ENCODE peak calls at places on chromosomes 2 and 18, in five cellular contexts. One of them, this sample, is unnamed.

GRCh38 chr2:46818141-46818552 is 97.5 kb downstream of the MCFD2 start:
- DNase-seq in cardiac muscle cell: peak
- DNase-seq in psoas muscle: peak
- DNase-seq in PC-3: no peak
- DNase-seq in GM13976: no peak
- DNase-seq in this sample: no peak

GRCh38 chr18:75336767-75337166 is 90.7 kb downstream of the SMIM21 start:
- DNase-seq in cardiac muscle cell: no peak
- DNase-seq in psoas muscle: no peak
- DNase-seq in PC-3: no peak
- DNase-seq in GM13976: no peak
- DNase-seq in this sample: no peak

GRCh38 chr18:60090170-60090569 is 190.4 kb downstream of the PMAIP1 start:
- DNase-seq in cardiac muscle cell: peak
- DNase-seq in psoas muscle: no peak
- DNase-seq in PC-3: peak
- DNase-seq in GM13976: peak
- DNase-seq in this sample: no peak

GRCh38 chr18:28132084-28132483 is 44.8 kb downstream of the CDH2 start:
- DNase-seq in cardiac muscle cell: no peak
- DNase-seq in psoas muscle: no peak
- DNase-seq in PC-3: no peak
- DNase-seq in GM13976: no peak
- DNase-seq in this sample: no peak

GRCh38 chr18:58993260-58993659 is 128.6 kb downstream of the ZNF532 start:
- DNase-seq in cardiac muscle cell: no peak
- DNase-seq in psoas muscle: no peak
- DNase-seq in PC-3: peak
- DNase-seq in GM13976: no peak
- DNase-seq in this sample: no peak

GRCh38 chr18:12862874-12863482 is 21.1 kb downstream of the PTPN2 start:
- DNase-seq in cardiac muscle cell: no peak
- DNase-seq in psoas muscle: no peak
- DNase-seq in PC-3: no peak
- DNase-seq in GM13976: no peak
- DNase-seq in this sample: no peak

GRCh38 chr18:63112681-63113080 is 206.9 kb downstream of the BCL2 start:
- DNase-seq in cardiac muscle cell: no peak
- DNase-seq in psoas muscle: no peak
- DNase-seq in PC-3: no peak
- DNase-seq in GM13976: no peak
- DNase-seq in this sample: no peak

GRCh38 chr2:232634319-232635150 is 1.1 kb downstream of the EFHD1 start:
- DNase-seq in cardiac muscle cell: peak
- DNase-seq in psoas muscle: peak
- DNase-seq in PC-3: no peak
- DNase-seq in GM13976: peak
- DNase-seq in this sample: peak

GRCh38 chr2:173457366-173457765 is 102.7 kb downstream of the CDCA7 start:
- DNase-seq in cardiac muscle cell: no peak
- DNase-seq in psoas muscle: no peak
- DNase-seq in PC-3: no peak
- DNase-seq in GM13976: no peak
- DNase-seq in this sample: no peak

GRCh38 chr2:72963423-72964145 is 46.3 kb downstream of the EMX1 start:
- DNase-seq in cardiac muscle cell: no peak
- DNase-seq in psoas muscle: peak
- DNase-seq in PC-3: no peak
- DNase-seq in GM13976: no peak
- DNase-seq in this sample: no peak

GRCh38 chr2:171046056-171046560 is 114.6 kb downstream of the TLK1 start:
- DNase-seq in cardiac muscle cell: no peak
- DNase-seq in psoas muscle: no peak
- DNase-seq in PC-3: no peak
- DNase-seq in GM13976: no peak
- DNase-seq in this sample: no peak

GRCh38 chr2:36516136-36516870 is 81.7 kb downstream of the FEZ2 start:
- DNase-seq in cardiac muscle cell: no peak
- DNase-seq in psoas muscle: no peak
- DNase-seq in PC-3: no peak
- DNase-seq in GM13976: no peak
- DNase-seq in this sample: no peak

GRCh38 chr2:24818721-24819167 is 25.5 kb downstream of the CENPO start:
- DNase-seq in cardiac muscle cell: no peak
- DNase-seq in psoas muscle: peak
- DNase-seq in PC-3: no peak
- DNase-seq in GM13976: no peak
- DNase-seq in this sample: no peak

GRCh38 chr2:71121479-71121878 is 8.6 kb downstream of the MCEE start:
- DNase-seq in cardiac muscle cell: no peak
- DNase-seq in psoas muscle: no peak
- DNase-seq in PC-3: no peak
- DNase-seq in GM13976: no peak
- DNase-seq in this sample: no peak

GRCh38 chr2:43905388-43905803 is 66.6 kb downstream of the ABCG8 start:
- DNase-seq in cardiac muscle cell: no peak
- DNase-seq in psoas muscle: no peak
- DNase-seq in PC-3: no peak
- DNase-seq in GM13976: peak
- DNase-seq in this sample: no peak

GRCh38 chr2:228681426-228681825 is 499.9 kb upstream of the SPHKAP start:
- DNase-seq in cardiac muscle cell: peak
- DNase-seq in psoas muscle: no peak
- DNase-seq in PC-3: peak
- DNase-seq in GM13976: no peak
- DNase-seq in this sample: no peak

GRCh38 chr2:174750923-174751441 is 13.3 kb downstream of the CHRNA1 start:
- DNase-seq in cardiac muscle cell: no peak
- DNase-seq in psoas muscle: no peak
- DNase-seq in PC-3: no peak
- DNase-seq in GM13976: no peak
- DNase-seq in this sample: no peak

GRCh38 chr18:41905786-41906527 is 49.1 kb upstream of the PIK3C3 start:
- DNase-seq in cardiac muscle cell: peak
- DNase-seq in psoas muscle: no peak
- DNase-seq in PC-3: no peak
- DNase-seq in GM13976: no peak
- DNase-seq in this sample: no peak

GRCh38 chr2:233476083-233476410 is 90.5 kb downstream of the USP40 start:
- DNase-seq in cardiac muscle cell: no peak
- DNase-seq in psoas muscle: peak
- DNase-seq in PC-3: no peak
- DNase-seq in GM13976: no peak
- DNase-seq in this sample: no peak

GRCh38 chr2:28366496-28367282 is 26.0 kb upstream of the FOSL2 start:
- DNase-seq in cardiac muscle cell: peak
- DNase-seq in psoas muscle: peak
- DNase-seq in PC-3: peak
- DNase-seq in GM13976: no peak
- DNase-seq in this sample: no peak

GRCh38 chr18:48797841-48798255 is 152.9 kb downstream of the SMAD7 start:
- DNase-seq in cardiac muscle cell: no peak
- DNase-seq in psoas muscle: peak
- DNase-seq in PC-3: no peak
- DNase-seq in GM13976: no peak
- DNase-seq in this sample: peak

GRCh38 chr2:237700583-237701032 is 73.2 kb downstream of the LRRFIP1 start:
- DNase-seq in cardiac muscle cell: peak
- DNase-seq in psoas muscle: peak
- DNase-seq in PC-3: no peak
- DNase-seq in GM13976: peak
- DNase-seq in this sample: peak

GRCh38 chr18:46281185-46282176 is 177.3 kb downstream of the HAUS1 start:
- DNase-seq in cardiac muscle cell: peak
- DNase-seq in psoas muscle: peak
- DNase-seq in PC-3: peak
- DNase-seq in GM13976: peak
- DNase-seq in this sample: peak
- TF ChIP-seq CTCF in cardiac muscle cell: peak
- TF ChIP-seq CTCF in psoas muscle: peak
- TF ChIP-seq CTCF in PC-3: peak
- TF ChIP-seq CTCF in GM13976: peak
- TF ChIP-seq CTCF in this sample: peak

GRCh38 chr2:111900859-111901258 is 2.5 kb downstream of the MERTK start:
- DNase-seq in cardiac muscle cell: peak
- DNase-seq in psoas muscle: no peak
- DNase-seq in PC-3: peak
- DNase-seq in GM13976: no peak
- DNase-seq in this sample: no peak

GRCh38 chr2:111905990-111906735 is 7.8 kb downstream of the MERTK start:
- DNase-seq in cardiac muscle cell: no peak
- DNase-seq in psoas muscle: no peak
- DNase-seq in PC-3: no peak
- DNase-seq in GM13976: no peak
- DNase-seq in this sample: no peak

GRCh38 chr2:111904726-111905476 is 6.5 kb downstream of the MERTK start:
- DNase-seq in cardiac muscle cell: no peak
- DNase-seq in psoas muscle: no peak
- DNase-seq in PC-3: no peak
- DNase-seq in GM13976: no peak
- DNase-seq in this sample: no peak

GRCh38 chr2:111903516-111903915 is 5.1 kb downstream of the MERTK start:
- DNase-seq in cardiac muscle cell: no peak
- DNase-seq in psoas muscle: no peak
- DNase-seq in PC-3: no peak
- DNase-seq in GM13976: no peak
- DNase-seq in this sample: no peak

GRCh38 chr2:111903930-111904439 is 5.6 kb downstream of the MERTK start:
- DNase-seq in cardiac muscle cell: no peak
- DNase-seq in psoas muscle: no peak
- DNase-seq in PC-3: no peak
- DNase-seq in GM13976: no peak
- DNase-seq in this sample: no peak
- TF ChIP-seq CTCF in cardiac muscle cell: no peak
- TF ChIP-seq CTCF in psoas muscle: no peak
- TF ChIP-seq CTCF in PC-3: no peak
- TF ChIP-seq CTCF in GM13976: no peak
- TF ChIP-seq CTCF in this sample: no peak

GRCh38 chr2:231547315-231548110 is 17.3 kb upstream of the NMUR1 start:
- DNase-seq in cardiac muscle cell: no peak
- DNase-seq in psoas muscle: no peak
- DNase-seq in PC-3: no peak
- DNase-seq in GM13976: no peak
- DNase-seq in this sample: no peak

GRCh38 chr2:231546014-231546413 is 15.8 kb upstream of the NMUR1 start:
- DNase-seq in cardiac muscle cell: no peak
- DNase-seq in psoas muscle: no peak
- DNase-seq in PC-3: no peak
- DNase-seq in GM13976: no peak
- DNase-seq in this sample: no peak

GRCh38 chr2:231545105-231545902 is 15.1 kb upstream of the NMUR1 start:
- DNase-seq in cardiac muscle cell: no peak
- DNase-seq in psoas muscle: no peak
- DNase-seq in PC-3: peak
- DNase-seq in GM13976: peak
- DNase-seq in this sample: no peak

GRCh38 chr2:231540017-231540416 is 9.8 kb upstream of the NMUR1 start:
- DNase-seq in cardiac muscle cell: no peak
- DNase-seq in psoas muscle: no peak
- DNase-seq in PC-3: no peak
- DNase-seq in GM13976: no peak
- DNase-seq in this sample: no peak

GRCh38 chr2:231541605-231542509 is 11.6 kb upstream of the NMUR1 start:
- DNase-seq in cardiac muscle cell: no peak
- DNase-seq in psoas muscle: no peak
- DNase-seq in PC-3: no peak
- DNase-seq in GM13976: no peak
- DNase-seq in this sample: no peak
- TF ChIP-seq CTCF in cardiac muscle cell: peak
- TF ChIP-seq CTCF in psoas muscle: no peak
- TF ChIP-seq CTCF in PC-3: peak
- TF ChIP-seq CTCF in GM13976: no peak
- TF ChIP-seq CTCF in this sample: peak

GRCh38 chr18:11074879-11075278 is 74.5 kb downstream of the PIEZO2 start:
- DNase-seq in cardiac muscle cell: no peak
- DNase-seq in psoas muscle: no peak
- DNase-seq in PC-3: no peak
- DNase-seq in GM13976: no peak
- DNase-seq in this sample: no peak
- TF ChIP-seq CTCF in cardiac muscle cell: no peak
- TF ChIP-seq CTCF in psoas muscle: no peak
- TF ChIP-seq CTCF in PC-3: no peak
- TF ChIP-seq CTCF in GM13976: no peak
- TF ChIP-seq CTCF in this sample: no peak

GRCh38 chr18:814300-815084 is 2.5 kb upstream of the YES1 start:
- DNase-seq in cardiac muscle cell: no peak
- DNase-seq in psoas muscle: no peak
- DNase-seq in PC-3: no peak
- DNase-seq in GM13976: no peak
- DNase-seq in this sample: no peak
- TF ChIP-seq CTCF in cardiac muscle cell: no peak
- TF ChIP-seq CTCF in psoas muscle: no peak
- TF ChIP-seq CTCF in PC-3: peak
- TF ChIP-seq CTCF in GM13976: no peak
- TF ChIP-seq CTCF in this sample: no peak

GRCh38 chr2:30147715-30148611 is 1.2 kb downstream of the YPEL5 start:
- DNase-seq in cardiac muscle cell: peak
- DNase-seq in psoas muscle: peak
- DNase-seq in PC-3: peak
- DNase-seq in GM13976: peak
- DNase-seq in this sample: peak
- TF ChIP-seq CTCF in cardiac muscle cell: peak
- TF ChIP-seq CTCF in psoas muscle: peak
- TF ChIP-seq CTCF in PC-3: peak
- TF ChIP-seq CTCF in GM13976: peak
- TF ChIP-seq CTCF in this sample: no peak

DNA sequence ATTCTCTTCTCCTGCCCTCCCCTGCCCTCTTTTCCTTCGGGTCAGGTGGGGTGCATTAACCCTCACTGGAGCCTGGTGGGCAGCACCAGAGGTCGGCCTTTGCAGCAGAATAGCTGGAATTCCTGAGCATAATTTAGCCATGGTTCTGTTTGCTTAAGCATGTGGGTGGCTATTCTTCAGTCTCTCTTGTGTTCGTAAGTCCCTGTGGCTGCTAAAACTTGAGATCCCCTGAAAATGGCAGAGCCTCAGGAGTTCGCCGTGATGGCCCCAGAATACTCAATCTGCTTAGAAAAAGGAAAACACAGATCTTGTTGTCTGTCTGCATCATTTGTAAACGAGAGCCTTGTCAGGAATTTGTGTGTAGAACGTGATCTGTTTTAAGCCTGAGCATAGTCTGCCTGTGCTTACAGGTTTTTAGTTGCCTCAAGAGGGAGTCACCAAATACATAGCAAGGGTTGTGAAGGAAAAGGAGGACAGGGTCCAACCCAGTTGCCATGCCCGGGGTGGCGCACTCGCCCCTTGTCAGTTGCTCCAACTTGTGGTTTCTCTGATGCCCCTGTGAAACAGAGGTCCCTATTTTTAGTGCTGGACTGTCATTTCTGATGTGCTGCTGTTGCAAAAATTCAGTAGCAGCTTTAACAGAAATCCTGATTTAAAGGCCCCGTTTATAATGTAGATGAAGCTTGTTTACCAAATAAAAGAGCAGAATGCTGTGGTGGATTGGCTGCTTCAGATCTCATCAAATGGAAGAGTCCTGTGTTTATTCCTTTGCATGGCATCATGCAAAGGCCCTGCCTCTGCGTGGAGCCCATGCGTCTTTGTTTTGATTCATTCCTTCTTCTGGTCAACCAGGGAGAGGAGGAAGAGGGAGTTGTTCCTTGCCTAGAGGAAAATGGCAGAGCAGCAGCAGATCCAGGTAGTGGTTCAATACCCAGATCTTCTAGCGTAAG is 74.8 kb downstream of the WDSUB1 start:
- DNase-seq in cardiac muscle cell: peak
- DNase-seq in psoas muscle: no peak
- DNase-seq in PC-3: no peak
- DNase-seq in GM13976: no peak
- DNase-seq in this sample: peak
- TF ChIP-seq CTCF in cardiac muscle cell: no peak
- TF ChIP-seq CTCF in psoas muscle: no peak
- TF ChIP-seq CTCF in PC-3: no peak
- TF ChIP-seq CTCF in GM13976: no peak
- TF ChIP-seq CTCF in this sample: no peak